ENCODE peak calls at places on chromosomes 2 and 18, in five cellular contexts. Y is SK-N-MC, O is substantia nigra, D is testis, C is H9. I is an unnamed sample.

GRCh38 chr18:45782662-45783061 is 42.8 kb upstream of the SIGLEC15 start:
- DNase-seq in Y (no peak), O (no peak), D (no peak), C (no peak), I (no peak)

GRCh38 chr2:187081409-187081808 is 232.4 kb upstream of the ZSWIM2 start:
- DNase-seq in Y (no peak), O (no peak), D (no peak), C (no peak), I (no peak)

GRCh38 chr2:54677476-54678265 is 45.8 kb upstream of the EML6 start:
- DNase-seq in Y (no peak), O (no peak), D (no peak), C (no peak), I (no peak)

GRCh38 chr2:44268259-44268649 is 7.0 kb upstream of the SLC3A1 start:
- DNase-seq in Y (no peak), O (no peak), D (no peak), C (no peak), I (no peak)

GRCh38 chr2:232876071-232876977 is 6.3 kb downstream of the SNORC start:
- DNase-seq in Y (no peak), O (no peak), D (peak; percentile 73), C (no peak), I (no peak)

GRCh38 chr2:210224660-210225460 is at the start of gene ACADL:
- DNase-seq in Y (no peak), O (peak; percentile 16), D (peak; percentile 60), C (peak; percentile 71), I (peak; percentile 71)

GRCh38 chr2:231648579-231649174 is 56.0 kb downstream of the TEX44 start:
- DNase-seq in Y (no peak), O (peak; percentile 45), D (peak; percentile 69), C (peak; percentile 86), I (peak; percentile 80)

GRCh38 chr2:54262015-54262765 is 6.2 kb upstream of the TSPYL6 start:
- DNase-seq in Y (no peak), O (no peak), D (no peak), C (no peak), I (no peak)

GRCh38 chr2:219031005-219031738 is 10.1 kb downstream of the CFAP65 start:
- DNase-seq in Y (no peak), O (no peak), D (no peak), C (no peak), I (no peak)

GRCh38 chr18:9380571-9381390 is 46.2 kb downstream of the TWSG1 start:
- DNase-seq in Y (no peak), O (no peak), D (no peak), C (no peak), I (no peak)

GRCh38 chr2:1605659-1606400 is 138.5 kb downstream of the PXDN start:
- DNase-seq in Y (no peak), O (no peak), D (no peak), C (peak; percentile 92), I (no peak)

GRCh38 chr18:33440384-33441043 is at the start of gene CCDC178:
- DNase-seq in Y (no peak), O (no peak), D (peak; percentile 46), C (peak; percentile 72), I (peak; percentile 74)

GRCh38 chr18:11121426-11121825 is 27.9 kb downstream of the PIEZO2 start:
- DNase-seq in Y (no peak), O (no peak), D (no peak), C (no peak), I (no peak)

GRCh38 chr18:2889761-2890192 is 43.0 kb downstream of the EMILIN2 start:
- DNase-seq in Y (no peak), O (no peak), D (no peak), C (no peak), I (no peak)

GRCh38 chr2:72955188-72956049 is 38.1 kb downstream of the EMX1 start:
- DNase-seq in Y (no peak), O (no peak), D (no peak), C (no peak), I (no peak)

GRCh38 chr2:208186465-208186864 is 3.4 kb downstream of the C2orf80 start:
- DNase-seq in Y (no peak), O (no peak), D (no peak), C (no peak), I (no peak)

GRCh38 chr2:195337597-195337996 is 319.4 kb upstream of the SLC39A10 start:
- DNase-seq in Y (no peak), O (no peak), D (no peak), C (no peak), I (no peak)

GRCh38 chr2:30026091-30027055 is 105.0 kb upstream of the ALK start:
- DNase-seq in Y (no peak), O (peak; percentile 60), D (peak; percentile 74), C (peak; percentile 69), I (no peak)

GRCh38 chr2:98577313-98577712 is 31.0 kb downstream of the COA5 start:
- DNase-seq in Y (no peak), O (no peak), D (no peak), C (no peak), I (no peak)

GRCh38 chr2:1366546-1367134 is 46.6 kb upstream of the TPO start:
- DNase-seq in Y (peak; percentile 26), O (peak; percentile 82), D (peak; percentile 94), C (no peak), I (peak; percentile 47)

GRCh38 chr2:215794829-215795546 is 218.4 kb downstream of the MREG start:
- DNase-seq in Y (no peak), O (no peak), D (no peak), C (peak; percentile 64), I (no peak)

GRCh38 chr18:10863026-10863425 is 286.3 kb downstream of the PIEZO2 start:
- DNase-seq in Y (no peak), O (no peak), D (no peak), C (no peak), I (no peak)

DNA sequence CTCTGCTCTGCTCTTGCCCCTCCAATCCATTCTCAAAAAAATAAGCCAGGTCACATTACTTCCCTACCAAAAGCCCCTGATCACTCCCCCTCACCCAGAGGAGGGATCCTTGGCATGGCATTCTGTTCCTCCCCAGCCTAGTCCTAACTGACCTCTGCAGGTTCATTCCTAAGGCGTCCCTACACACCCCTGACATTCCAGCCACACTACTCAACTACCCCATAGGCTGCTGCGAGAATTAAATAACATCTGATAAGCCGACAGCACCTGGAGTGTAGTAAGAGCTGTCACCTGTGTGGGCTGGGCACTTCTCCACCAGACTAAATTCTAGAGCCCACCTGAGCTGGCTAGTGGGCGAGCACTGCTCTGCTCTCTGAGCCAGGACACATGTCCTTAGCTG is 44.7 kb upstream of the SLC1A4 start:
- DNase-seq in Y (no peak), O (no peak), D (no peak), C (no peak), I (no peak)
- H3K27ac ChIP-seq in Y (no peak overlapping the region), O (no peak overlapping the region), D (no peak overlapping the region), C (no peak overlapping the region), I (no peak overlapping the region)

GRCh38 chr2:63581266-63581961 is 6.9 kb downstream of the WDPCP start:
- DNase-seq in Y (no peak), O (no peak), D (no peak), C (no peak), I (no peak)

GRCh38 chr2:63578767-63579166 is 9.5 kb downstream of the WDPCP start:
- DNase-seq in Y (no peak), O (no peak), D (no peak), C (no peak), I (no peak)

GRCh38 chr2:63582873-63583272 is 5.4 kb downstream of the WDPCP start:
- DNase-seq in Y (no peak), O (no peak), D (no peak), C (no peak), I (no peak)

GRCh38 chr2:63576546-63576945 is 11.7 kb downstream of the WDPCP start:
- DNase-seq in Y (no peak), O (no peak), D (no peak), C (no peak), I (no peak)

DNA sequence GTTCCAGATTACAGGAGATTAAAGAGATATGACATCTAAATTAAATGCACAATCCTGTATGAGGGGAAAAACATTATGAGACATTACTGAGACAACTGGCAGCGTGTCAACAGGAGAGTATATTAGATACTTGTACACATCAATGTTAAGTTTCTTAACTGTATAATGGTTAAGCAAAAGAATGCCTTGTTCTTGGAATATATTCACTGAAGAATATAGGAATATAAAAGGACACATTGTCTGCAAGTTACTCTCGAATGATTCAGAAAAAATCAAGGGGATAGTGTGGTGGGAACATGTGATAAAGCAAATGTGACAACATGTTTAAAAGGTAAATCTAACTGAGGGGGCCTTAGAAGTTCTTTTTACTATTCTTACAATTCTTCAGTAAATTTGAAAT is 7.6 kb downstream of the WDPCP start:
- DNase-seq in Y (no peak), O (no peak), D (no peak), C (no peak), I (no peak)
- H3K27ac ChIP-seq in Y (no peak overlapping the region), O (no peak overlapping the region), D (no peak overlapping the region), C (no peak overlapping the region), I (no peak overlapping the region)

GRCh38 chr2:9344434-9344833 is 78.9 kb downstream of the ITGB1BP1 start:
- DNase-seq in Y (no peak), O (no peak), D (no peak), C (no peak), I (no peak)

GRCh38 chr2:9347411-9347853 is 75.9 kb downstream of the ITGB1BP1 start:
- DNase-seq in Y (no peak), O (no peak), D (peak; percentile 28), C (no peak), I (peak; percentile 44)

GRCh38 chr2:9345343-9345742 is 78.0 kb downstream of the ITGB1BP1 start:
- DNase-seq in Y (no peak), O (no peak), D (no peak), C (no peak), I (no peak)

GRCh38 chr2:9346885-9347284 is 76.4 kb downstream of the ITGB1BP1 start:
- DNase-seq in Y (no peak), O (no peak), D (no peak), C (no peak), I (no peak)

DNA sequence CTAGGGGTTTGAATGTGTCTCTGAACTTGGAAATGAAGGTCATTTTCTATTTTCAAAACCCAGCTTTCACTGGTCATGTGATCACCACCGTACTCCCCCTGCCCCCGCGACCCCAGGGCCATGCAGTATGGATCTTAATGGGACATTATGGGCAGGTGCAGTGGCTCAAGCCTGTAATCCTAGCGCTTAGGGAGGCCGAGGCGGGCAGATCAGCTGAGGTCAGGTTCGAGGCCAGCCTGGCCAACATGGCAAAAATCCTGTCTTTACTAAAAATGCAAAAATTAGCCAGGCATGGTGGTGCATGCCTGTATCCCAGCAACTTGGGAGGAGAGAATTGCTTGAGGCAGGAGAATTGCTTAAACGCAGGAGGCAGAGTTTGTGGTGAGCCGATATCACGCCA is 77.3 kb downstream of the ITGB1BP1 start:
- DNase-seq in Y (no peak), O (no peak), D (no peak), C (no peak), I (no peak)
- H3K27ac ChIP-seq in Y (no peak overlapping the region), O (no peak overlapping the region), D (no peak overlapping the region), C (no peak overlapping the region), I (no peak overlapping the region)

GRCh38 chr2:109062558-109063325 is 66.3 kb upstream of the SH3RF3 start:
- DNase-seq in Y (no peak), O (no peak), D (no peak), C (no peak), I (no peak)

GRCh38 chr2:109066501-109066900 is 62.5 kb upstream of the SH3RF3 start:
- DNase-seq in Y (no peak), O (no peak), D (no peak), C (no peak), I (no peak)

GRCh38 chr2:109065335-109065734 is 63.7 kb upstream of the SH3RF3 start:
- DNase-seq in Y (no peak), O (no peak), D (peak; percentile 58), C (no peak), I (no peak)

GRCh38 chr2:109063326-109063670 is 65.7 kb upstream of the SH3RF3 start:
- DNase-seq in Y (no peak), O (no peak), D (no peak), C (peak; percentile 50), I (no peak)

GRCh38 chr2:109064660-109065306 is 64.2 kb upstream of the SH3RF3 start:
- DNase-seq in Y (no peak), O (no peak), D (no peak), C (no peak), I (no peak)
- H3K27ac ChIP-seq in Y (no peak overlapping the region), O (no peak overlapping the region), D (no peak overlapping the region), C (no peak overlapping the region), I (no peak overlapping the region)